ENCODE peak calls at places on chromosome 17, in four cellular contexts. D is K562, P is WTC11, I is HepG2. B is an unnamed sample.

GRCh38 chr17:44785921-44786320 is 27.1 kb downstream of the ADAM11 start:
- DNase-seq in P (no peak), I (no peak), D (no peak), B (no peak)

GRCh38 chr17:43454888-43455287 is 28.9 kb upstream of the DHX8 start:
- DNase-seq in D (no peak), I (no peak), P (no peak), B (no peak)

GRCh38 chr17:59725691-59726090 is 18.2 kb downstream of the VMP1 start:
- DNase-seq in I (peak; percentile 68), P (no peak), D (no peak), B (no peak)

GRCh38 chr17:50603340-50603739 is 31.3 kb upstream of the ABCC3 start:
- DNase-seq in I (peak; percentile 35), P (peak; percentile 53), D (peak; percentile 62), B (peak; percentile 63)

GRCh38 chr17:42894283-42895184 is 6.1 kb upstream of the G6PC1 start:
- DNase-seq in P (no peak), D (no peak), I (peak; percentile 79), B (no peak)

GRCh38 chr17:40310882-40311391 is 2.0 kb downstream of the RARA start:
- DNase-seq in P (no peak), I (no peak), D (no peak), B (no peak)

GRCh38 chr17:35161281-35161761 is 13.7 kb downstream of the UNC45B start:
- DNase-seq in P (no peak), I (no peak), D (no peak), B (no peak)

GRCh38 chr17:81236784-81237183 is 2.1 kb downstream of the TEPSIN start:
- DNase-seq in P (no peak), D (no peak), I (no peak), B (no peak)

GRCh38 chr17:6163632-6164319 is 93.6 kb downstream of the WSCD1 start:
- DNase-seq in D (no peak), I (no peak), P (no peak), B (no peak)

GRCh38 chr17:57274162-57274561 is 17.8 kb downstream of the MSI2 start:
- DNase-seq in I (no peak), D (no peak), P (no peak), B (no peak)

GRCh38 chr17:37562016-37562745 is 47.0 kb downstream of the SYNRG start:
- DNase-seq in P (no peak), D (no peak), I (no peak), B (no peak)

GRCh38 chr17:29573558-29573870 is 5.0 kb downstream of the TP53I13 start:
- DNase-seq in D (no peak), P (no peak), I (no peak), B (no peak)

GRCh38 chr17:2929881-2930533 is 133.4 kb downstream of the OR1D5 start:
- DNase-seq in P (peak; percentile 89), D (peak; percentile 57), I (peak; percentile 29), B (peak; percentile 74)

GRCh38 chr17:82372063-82372590 is 562 bp downstream of the UTS2R start:
- DNase-seq in D (no peak), P (no peak), I (no peak), B (no peak)

GRCh38 chr17:82374626-82375331 is 3.2 kb downstream of the UTS2R start:
- DNase-seq in P (no peak), D (no peak), I (no peak), B (no peak)

GRCh38 chr17:82373731-82374625 is 2.4 kb downstream of the UTS2R start:
- DNase-seq in I (no peak), P (no peak), D (no peak), B (no peak)

GRCh38 chr17:82371333-82372062 is at the start of gene UTS2R:
- DNase-seq in P (peak; percentile 55), I (no peak), D (no peak), B (no peak)

DNA sequence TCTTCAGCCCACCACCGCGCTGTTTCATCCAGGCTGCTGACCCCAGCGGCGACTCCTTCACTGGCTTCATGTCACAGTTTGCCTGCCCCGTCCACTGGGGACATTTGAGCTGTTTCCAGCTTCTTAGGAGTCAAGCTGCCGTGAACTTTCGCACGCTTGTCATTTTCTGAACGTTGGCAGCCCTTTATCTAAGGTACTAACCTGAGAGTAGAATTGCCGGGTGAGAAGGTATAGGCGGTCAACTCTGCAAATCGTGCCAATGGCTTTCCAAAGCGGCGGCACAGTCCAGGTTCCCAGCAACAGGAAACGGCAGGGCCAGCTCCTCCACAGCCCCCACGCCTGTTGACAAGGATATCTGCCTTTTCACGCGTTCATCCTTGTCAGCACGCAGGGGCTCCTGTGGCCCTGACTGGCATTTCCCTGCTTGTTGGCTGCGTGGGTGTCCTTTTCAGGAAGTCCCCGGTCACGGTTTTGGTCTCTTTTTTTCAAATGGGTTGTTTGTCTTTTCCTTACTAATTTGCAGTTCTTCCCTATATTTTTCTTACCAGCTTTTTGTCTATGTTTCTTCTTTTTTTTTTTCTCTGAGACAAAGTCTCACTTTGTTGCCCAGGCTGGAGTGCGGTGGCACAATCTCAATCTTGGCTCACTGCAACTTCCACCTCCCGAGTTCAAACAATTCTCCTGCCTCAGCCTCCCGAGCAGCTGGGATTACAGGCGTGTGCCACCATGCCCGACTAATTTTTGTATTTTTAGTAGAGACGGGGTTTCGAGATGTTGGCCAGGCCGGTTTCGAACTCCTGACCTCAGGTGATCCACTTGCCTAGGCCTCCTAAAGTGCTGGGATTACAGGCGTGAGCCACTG is 1.3 kb downstream of the UTS2R start:
- DNase-seq in I (no peak), P (no peak), D (no peak), B (no peak)
- TF ChIP-seq SP1 in I (no peak), P (no peak), D (no peak), B (no peak)

DNA sequence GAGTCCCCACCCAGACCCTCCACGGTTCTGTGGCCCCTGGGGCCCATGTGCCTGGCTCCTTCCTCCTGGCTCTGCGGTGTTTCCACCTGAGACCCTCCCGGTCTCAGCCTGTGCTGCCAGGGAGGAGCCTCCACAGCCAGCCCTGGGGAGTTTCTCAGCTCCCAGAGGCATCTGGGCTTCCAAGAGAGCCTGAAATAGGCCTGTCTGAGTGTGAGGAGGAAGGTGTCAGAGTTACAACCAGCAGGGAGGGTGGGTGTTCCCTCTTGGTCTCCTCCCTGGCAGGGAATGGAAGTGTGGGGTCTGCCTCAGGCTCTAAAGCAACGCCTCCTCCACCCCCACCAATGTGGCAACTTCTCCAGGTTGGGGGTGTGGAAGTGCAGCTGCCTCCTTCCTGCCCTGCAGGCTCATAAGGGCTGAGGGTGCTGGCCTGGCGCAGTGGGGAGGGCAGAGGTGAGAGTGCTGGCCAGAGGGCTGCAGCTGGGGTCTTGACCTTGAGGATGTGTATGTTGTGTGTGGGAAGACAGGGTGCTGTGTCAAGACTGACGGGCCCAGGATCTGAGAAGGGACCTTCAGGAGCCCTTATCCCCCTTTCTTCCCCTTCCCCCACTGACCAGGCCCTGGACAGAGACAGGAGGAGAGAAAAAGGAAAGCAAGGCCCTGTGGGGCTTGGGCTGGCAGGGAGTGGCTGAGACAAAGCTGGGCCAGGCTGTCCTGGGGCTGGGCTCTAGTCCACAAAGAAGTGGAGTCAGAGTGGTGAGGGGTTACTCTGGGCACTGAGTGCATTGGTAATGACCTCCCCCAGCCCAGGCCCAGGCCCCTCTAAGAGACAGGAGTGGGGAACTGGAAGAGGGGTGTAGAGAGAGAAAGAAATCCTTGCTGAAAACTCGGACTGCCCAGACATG is 2.4 kb downstream of the CYGB start:
- DNase-seq in D (no peak), P (no peak), I (no peak), B (no peak)
- TF ChIP-seq ELF4 in D (no peak), P (no peak), I (no peak), B (no peak)

GRCh38 chr17:153851-154250 is 16.5 kb downstream of the SCGB1C2 start:
- DNase-seq in P (no peak), D (no peak), I (no peak), B (no peak)
- TF ChIP-seq SP1 in P (no peak), D (no peak), I (no peak), B (no peak)

GRCh38 chr17:21373034-21373433 is 3.1 kb upstream of the KCNJ12 start:
- DNase-seq in D (no peak), I (no peak), P (no peak), B (no peak)
- TF ChIP-seq ELF4 in D (no peak), I (no peak), P (no peak), B (no peak)

GRCh38 chr17:79420318-79421243 is 190.3 kb downstream of the RBFOX3 start:
- DNase-seq in D (peak; percentile 51), P (no peak), I (no peak), B (peak; percentile 35)
- TF ChIP-seq SP1 in D (no peak), P (no peak), I (no peak), B (no peak)

GRCh38 chr17:75261336-75262111 is at the start of the genes GGA3 and MRPS7:
- DNase-seq in P (peak; percentile 96), I (peak; percentile 92), D (peak; percentile 95), B (peak; percentile 96)

GRCh38 chr17:75263051-75263450 is 1.4 kb downstream of the MRPS7 start:
- DNase-seq in P (no peak), D (no peak), I (no peak), B (no peak)

GRCh38 chr17:75260679-75261335 is 599 bp downstream of the GGA3 start:
- DNase-seq in I (no peak), D (no peak), P (peak; percentile 32), B (peak; percentile 28)

GRCh38 chr17:75265614-75266314 is 4.1 kb downstream of the MRPS7 start:
- DNase-seq in D (no peak), I (no peak), P (no peak), B (no peak)

GRCh38 chr17:75262112-75262606 is 480 bp downstream of the MRPS7 start:
- DNase-seq in D (no peak), P (no peak), I (peak; percentile 34), B (peak; percentile 29)
- TF ChIP-seq ELF4 in D (no peak), P (no peak), I (no peak), B (no peak)

DNA sequence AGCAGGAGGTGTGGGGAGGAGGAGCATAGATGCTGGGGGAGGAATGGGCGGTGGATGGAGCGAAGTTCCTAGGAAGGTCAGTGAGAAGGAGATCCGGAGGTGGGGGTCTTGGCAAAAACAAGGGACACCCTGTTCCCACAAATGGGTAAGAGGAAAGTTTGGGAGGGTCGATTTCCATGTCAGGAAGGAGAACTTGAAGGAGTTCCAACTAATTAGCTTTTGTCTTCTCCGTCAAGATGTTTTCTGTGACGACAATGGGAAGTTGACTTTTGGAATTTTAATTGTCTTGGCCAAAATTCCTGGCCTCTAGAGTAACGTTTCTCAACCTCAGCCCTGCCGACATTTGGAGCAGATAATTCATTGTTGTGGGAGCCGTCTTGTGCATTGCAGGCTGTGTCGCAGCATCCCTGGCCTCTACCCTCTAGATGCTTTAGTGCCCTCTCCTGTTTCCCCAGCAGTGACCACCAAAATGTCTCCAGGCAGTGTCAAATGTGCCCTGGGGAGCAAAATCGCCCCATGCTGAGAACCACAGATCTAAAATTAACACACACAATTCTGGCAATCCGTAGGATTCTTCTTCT is 97.1 kb downstream of the PITPNC1 start:
- DNase-seq in D (no peak), P (no peak), I (no peak), B (no peak)
- TF ChIP-seq SP1 in D (no peak), P (no peak), I (no peak), B (no peak)

GRCh38 chr17:149231-149630 is 11.9 kb downstream of the SCGB1C2 start:
- DNase-seq in P (no peak), D (no peak), I (no peak), B (no peak)
- TF ChIP-seq ELF4 in P (no peak), D (no peak), I (no peak), B (no peak)

DNA sequence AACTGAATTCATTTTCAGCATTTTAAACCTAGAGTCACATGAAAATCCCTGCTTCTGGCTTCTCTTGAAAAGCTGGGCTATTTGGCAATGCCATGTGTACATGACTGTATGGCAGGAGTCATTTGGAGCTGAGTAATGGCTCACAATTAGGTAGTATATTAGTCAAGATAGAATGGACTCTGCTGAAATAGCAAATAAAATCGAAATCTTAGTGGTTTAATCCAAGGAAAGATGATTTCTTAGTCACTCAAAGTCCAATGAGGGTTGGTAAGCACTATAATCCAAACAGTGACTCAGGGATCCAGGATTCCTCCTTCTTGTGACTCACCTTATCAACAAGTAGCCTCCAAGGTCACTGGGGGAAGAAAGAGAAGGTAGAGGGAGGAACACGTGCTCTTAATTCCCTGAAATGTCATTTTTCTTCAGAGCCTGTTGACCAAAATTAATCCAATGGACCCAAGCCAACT is 13.9 kb upstream of the PMP22 start:
- DNase-seq in I (no peak), D (no peak), P (no peak), B (no peak)
- TF ChIP-seq SP1 in I (no peak), D (no peak), P (no peak), B (no peak)